ENCODE peak calls at places on chromosomes 7 and 10, in four cellular contexts. U is HCT116, H is K562, Z is HepG2. I is an unnamed sample.

GRCh38 chr7:94223375-94224084 is 171.2 kb upstream of the COL1A2 start:
- DNase-seq in U (peak; percentile 41), H (no peak), Z (no peak), I (peak; percentile 39)

GRCh38 chr7:82906502-82906901 is 256.2 kb downstream of the PCLO start:
- DNase-seq in U (no peak), H (no peak), Z (no peak), I (no peak)

GRCh38 chr10:130463876-130464360 is 327.7 kb downstream of the GLRX3 start:
- DNase-seq in U (no peak), H (no peak), Z (no peak), I (no peak)

GRCh38 chr7:134741901-134742635 is 37.4 kb upstream of the CALD1 start:
- DNase-seq in U (no peak), H (no peak), Z (no peak), I (no peak)

GRCh38 chr7:75914169-75914654 is 743 bp upstream of the POR start:
- DNase-seq in U (no peak), H (peak; percentile 17), Z (no peak), I (no peak)

GRCh38 chr7:46259947-46260346 is 338.9 kb upstream of the IGFBP3 start:
- DNase-seq in U (no peak), H (no peak), Z (no peak), I (no peak)

GRCh38 chr10:99711129-99711719 is 20.7 kb downstream of the COX15 start:
- DNase-seq in U (peak; percentile 54), H (peak; percentile 34), Z (peak; percentile 51), I (peak; percentile 17)

GRCh38 chr7:98346515-98347069 is 54.3 kb downstream of the BAIAP2L1 start:
- DNase-seq in U (no peak), H (no peak), Z (no peak), I (no peak)

GRCh38 chr10:122632031-122632430 is 67.6 kb downstream of the C10orf120 start:
- DNase-seq in U (no peak), H (no peak), Z (no peak), I (no peak)

GRCh38 chr7:151902306-151902705 is 25.4 kb upstream of the PRKAG2 start:
- DNase-seq in U (no peak), H (no peak), Z (no peak), I (no peak)

GRCh38 chr7:151901828-151902227 is 24.9 kb upstream of the PRKAG2 start:
- DNase-seq in U (no peak), H (no peak), Z (no peak), I (no peak)

GRCh38 chr7:151900591-151901312 is 23.8 kb upstream of the PRKAG2 start:
- DNase-seq in U (no peak), H (no peak), Z (no peak), I (no peak)

GRCh38 chr7:151899513-151900360 is 22.8 kb upstream of the PRKAG2 start:
- DNase-seq in U (no peak), H (no peak), Z (no peak), I (no peak)

DNA sequence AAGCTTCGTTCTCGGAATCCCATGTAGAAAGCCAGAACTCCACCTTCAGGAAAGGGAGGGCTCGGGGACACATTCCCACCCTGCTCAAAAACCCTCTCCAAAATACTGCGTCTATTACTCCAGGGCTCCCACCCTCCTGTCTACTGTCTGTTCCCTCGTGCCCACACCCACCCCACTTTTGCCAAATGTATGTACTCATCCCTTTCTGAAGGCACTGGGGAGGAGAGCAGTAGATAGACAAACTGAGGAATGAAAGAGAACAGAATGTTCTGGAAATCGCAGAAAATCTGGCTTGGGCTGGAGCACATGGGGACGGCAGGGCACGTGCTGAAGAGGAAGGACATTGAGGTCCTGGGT is 24.4 kb upstream of the PRKAG2 start:
- DNase-seq in U (no peak), H (no peak), Z (no peak), I (no peak)
- TF ChIP-seq TCF7L2 in U (no peak), H (no peak), Z (no peak), I (no peak)

GRCh38 chr10:101207026-101207425 is 22.2 kb downstream of the LBX1 start:
- DNase-seq in U (no peak), H (no peak), Z (no peak), I (no peak)

GRCh38 chr10:101208543-101208942 is 20.7 kb downstream of the LBX1 start:
- DNase-seq in U (no peak), H (no peak), Z (no peak), I (no peak)
- H3K4me1 ChIP-seq in U (peaks cover 2% of the 10 kb centered on the region), H (no peaks in the 10 kb centered on the region), Z (no peaks in the 10 kb centered on the region), I (no peaks in the 10 kb centered on the region)

GRCh38 chr10:118062798-118063238 is 16.1 kb upstream of the RAB11FIP2 start:
- DNase-seq in U (no peak), H (no peak), Z (peak; percentile 27), I (no peak)
- TF ChIP-seq TCF7L2 in U (no peak), H (no peak), Z (no peak), I (no peak)

GRCh38 chr10:119001717-119002500 is 27.6 kb upstream of the NANOS1 start:
- DNase-seq in U (no peak), H (no peak), Z (no peak), I (no peak)
- H3K4me1 ChIP-seq in U (peaks cover 12% of the 10 kb centered on the region), H (no peaks in the 10 kb centered on the region), Z (peaks cover 25% of the 10 kb centered on the region), I (peaks cover 18% of the 10 kb centered on the region)

GRCh38 chr7:79452495-79453265 is 787 bp downstream of the MAGI2 start:
- DNase-seq in U (no peak), H (no peak), Z (peak; percentile 60), I (no peak)

GRCh38 chr7:79455173-79455790 is 1.8 kb upstream of the MAGI2 start:
- DNase-seq in U (no peak), H (no peak), Z (no peak), I (no peak)

GRCh38 chr7:79453558-79454324 is at the start of gene MAGI2:
- DNase-seq in U (no peak), H (no peak), Z (peak; percentile 41), I (no peak)

GRCh38 chr7:79453266-79453557 is 255 bp downstream of the MAGI2 start:
- DNase-seq in U (no peak), H (no peak), Z (no peak), I (no peak)

DNA sequence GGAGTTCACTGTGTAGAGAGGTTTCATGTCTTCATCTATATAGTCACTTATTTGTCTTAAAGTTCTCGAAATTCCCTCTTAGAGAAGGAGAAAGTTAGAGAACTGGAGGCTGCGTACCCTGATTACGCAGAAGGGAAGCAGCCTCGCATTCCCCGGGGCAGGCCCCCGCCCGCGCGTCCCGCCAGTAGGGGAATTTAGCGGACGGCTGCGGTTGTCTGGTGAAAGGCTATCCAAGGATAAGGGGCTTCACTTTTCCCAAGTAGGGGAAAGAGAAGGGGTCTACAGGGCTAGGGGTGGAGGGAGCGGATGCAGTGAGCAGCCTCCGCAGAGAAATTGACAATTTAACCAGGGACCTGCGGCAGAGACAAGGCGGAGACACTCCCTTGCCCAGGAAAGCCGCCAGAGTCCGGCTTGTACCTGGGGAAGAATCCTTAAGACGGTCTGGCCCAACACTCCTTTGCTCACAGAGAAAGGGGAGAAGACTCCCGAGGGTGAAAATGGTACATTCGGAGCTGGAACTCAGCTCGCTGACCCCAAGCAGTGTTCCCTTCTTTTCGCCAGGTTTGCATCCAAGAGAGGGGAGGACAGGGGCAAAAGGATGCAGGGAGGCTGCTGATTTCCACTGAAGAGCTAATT is 976 bp upstream of the MAGI2 start:
- DNase-seq in U (no peak), H (no peak), Z (no peak), I (no peak)
- TF ChIP-seq TCF7L2 in U (no peak), H (no peak), Z (no peak), I (no peak)

DNA sequence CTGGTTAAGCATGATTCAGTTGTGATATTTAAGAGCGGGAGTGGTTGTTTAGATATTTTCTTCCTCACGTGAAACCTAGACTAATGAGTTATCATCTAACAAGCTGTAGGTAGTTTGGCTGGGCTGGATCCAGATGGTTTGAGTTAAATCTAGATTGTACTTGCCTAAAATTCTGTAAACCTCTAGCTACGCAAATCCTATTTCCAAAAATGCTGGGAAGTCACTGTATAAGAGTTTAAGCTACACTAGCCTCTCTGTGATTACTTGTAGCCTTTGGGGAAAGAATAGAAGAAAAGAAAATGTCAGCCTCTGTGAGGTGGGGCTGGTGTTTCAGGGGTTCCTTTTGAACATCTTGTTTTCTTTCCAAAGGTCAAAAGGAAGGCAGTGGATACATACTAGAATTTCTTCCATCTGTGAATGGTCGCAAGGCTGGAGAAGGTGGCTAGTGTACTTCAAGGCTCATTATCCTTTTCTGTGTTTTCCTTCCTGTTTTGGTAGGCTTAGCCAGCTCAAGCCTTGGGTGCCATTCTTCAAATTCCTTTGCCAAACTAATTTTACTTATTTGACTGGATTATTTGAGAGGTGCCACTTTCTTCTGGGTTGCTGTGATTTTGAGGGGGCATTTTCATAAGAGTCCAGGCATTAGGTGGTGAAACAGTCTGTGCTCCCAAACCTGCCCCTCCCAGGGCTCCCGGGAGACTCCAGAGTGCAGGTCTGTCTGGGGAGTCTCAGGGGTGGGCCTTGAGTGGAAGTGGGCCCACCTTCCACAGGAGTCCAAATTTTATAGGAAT is 5.2 kb upstream of the EN2 start:
- DNase-seq in U (no peak), H (no peak), Z (no peak), I (no peak)
- H3K4me1 ChIP-seq in U (no peaks in the 10 kb centered on the region), H (no peaks in the 10 kb centered on the region), Z (no peaks in the 10 kb centered on the region), I (peaks cover 6% of the 10 kb centered on the region)

GRCh38 chr10:28879875-28880381 is 202.6 kb downstream of the BAMBI start:
- DNase-seq in U (no peak), H (no peak), Z (no peak), I (no peak)
- TF ChIP-seq TCF7L2 in U (no peak), H (no peak), Z (no peak), I (no peak)

DNA sequence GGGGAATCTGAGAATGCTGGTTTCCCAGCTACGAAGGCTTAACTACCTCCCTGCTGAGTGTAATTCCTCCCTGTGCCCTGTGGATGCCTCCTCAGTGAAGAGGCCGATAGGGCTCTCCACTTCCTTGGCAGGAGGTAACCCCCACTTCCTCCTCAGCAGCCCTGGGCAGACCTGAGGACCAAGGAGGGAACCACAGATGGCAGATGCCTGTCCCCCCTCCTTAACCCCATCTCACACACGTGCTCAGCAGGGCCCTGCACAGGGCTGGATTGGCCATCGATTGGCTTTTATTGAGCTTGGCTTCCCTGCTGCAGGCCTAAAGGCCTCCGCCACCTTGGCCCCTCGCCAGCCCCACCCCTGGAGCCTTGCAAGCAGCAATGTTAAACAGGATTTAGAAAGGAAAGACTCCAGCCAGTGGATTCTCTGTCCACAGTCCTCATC is 45.6 kb upstream of the LRRC4 start:
- DNase-seq in U (no peak), H (no peak), Z (no peak), I (no peak)
- H3K4me1 ChIP-seq in U (no peaks in the 10 kb centered on the region), H (no peaks in the 10 kb centered on the region), Z (no peaks in the 10 kb centered on the region), I (no peaks in the 10 kb centered on the region)

GRCh38 chr7:128831178-128831993 is 1.2 kb downstream of the FLNC start:
- DNase-seq in U (no peak), H (peak; percentile 91), Z (no peak), I (no peak)
- TF ChIP-seq TCF7L2 in U (no peak), H (no peak), Z (no peak), I (no peak)

I was measured in Panc1.